ENCODE peak calls at places on chromosomes 16 and 17, in five cellular contexts. K is AG09319, Y is HCT116, F is HFFc6, J is suprapubic skin. I is an unnamed sample.

GRCh38 chr17:29115906-29116651 is 64.1 kb downstream of the MYO18A start:
- DNase-seq in J (no peak), F (peak; percentile 67), Y (peak; percentile 35), K (no peak), I (peak; percentile 81)

GRCh38 chr16:13936596-13937081 is 16.7 kb downstream of the ERCC4 start:
- DNase-seq in F (peak; percentile 57), K (no peak), Y (no peak), J (no peak), I (peak; percentile 11)

GRCh38 chr17:37701424-37702020 is 43.3 kb downstream of the HNF1B start:
- DNase-seq in K (no peak), F (no peak), J (no peak), Y (peak; percentile 18), I (no peak)

GRCh38 chr16:72400257-72401078 is 228.5 kb upstream of the PMFBP1 start:
- DNase-seq in J (no peak), F (peak; percentile 45), K (peak; percentile 15), Y (peak; percentile 28), I (peak; percentile 42)

GRCh38 chr17:77324227-77324626 is 183.5 kb downstream of the SEC14L1 start:
- DNase-seq in J (peak; percentile 56), K (no peak), Y (no peak), F (no peak), I (no peak)

GRCh38 chr17:16870253-16871245 is 101.4 kb downstream of the TNFRSF13B start:
- DNase-seq in J (peak; percentile 69), F (no peak), K (no peak), Y (no peak), I (no peak)

GRCh38 chr16:10558746-10559641 is 21.4 kb downstream of the EMP2 start:
- DNase-seq in K (peak; percentile 11), Y (no peak), J (peak; percentile 87), F (peak; percentile 18), I (peak; percentile 62)

GRCh38 chr16:31502981-31503380 is 5.2 kb downstream of the RUSF1 start:
- DNase-seq in K (no peak), Y (no peak), F (peak; percentile 32), J (no peak), I (no peak)

GRCh38 chr16:85316321-85316919 is 204.1 kb upstream of the CIBAR2 start:
- DNase-seq in J (no peak), Y (peak; percentile 83), K (no peak), F (peak; percentile 32), I (peak; percentile 87)

GRCh38 chr16:68229431-68230175 is 6.3 kb downstream of the ESRP2 start:
- DNase-seq in F (peak; percentile 72), Y (no peak), J (peak; percentile 64), K (peak; percentile 55), I (peak; percentile 74)

GRCh38 chr16:680967-681745 is 946 bp downstream of the STUB1 start:
- DNase-seq in F (peak; percentile 20), J (no peak), K (no peak), Y (no peak), I (peak; percentile 40)

GRCh38 chr17:79681101-79681621 is 49.6 kb upstream of the ENPP7 start:
- DNase-seq in F (no peak), Y (no peak), K (no peak), J (no peak), I (no peak)

GRCh38 chr17:15780188-15780587 is 48.1 kb downstream of the TBC1D26 start:
- DNase-seq in K (no peak), Y (no peak), F (no peak), J (no peak), I (no peak)

I was measured in hepatic stellate cell.